ENCODE peak calls at places on chromosome 16, in nine cellular contexts. One of them, this sample, is unnamed.

GRCh38 chr16:75836377-75837010 is 110.2 kb upstream of the CPHXL start:
- DNase-seq in lung microvascular endothelial cell: no peak
- DNase-seq in fibroblast of the aortic adventitia: no peak
- DNase-seq in H7: no peak
- DNase-seq in H54: no peak
- DNase-seq in NCI-H748 treated with DMSO at 0.1 percent for 48 hours: no peak
- DNase-seq in NCI-H2171 treated with DMSO at 0.1 percent for 48 hours: no peak
- DNase-seq in mesothelial cell of epicardium: no peak
- DNase-seq in NCI-H1436: no peak
- DNase-seq in this sample: no peak

GRCh38 chr16:51181495-51181795 is 30.4 kb upstream of the SALL1 start:
- DNase-seq in fibroblast of the aortic adventitia: no peak
- DNase-seq in NCI-H2171 treated with DMSO at 0.1 percent for 48 hours: no peak
- DNase-seq in NCI-H1436: no peak
- DNase-seq in lung microvascular endothelial cell: no peak
- DNase-seq in H7: peak; percentile 51
- DNase-seq in H54: no peak
- DNase-seq in NCI-H748 treated with DMSO at 0.1 percent for 48 hours: no peak
- DNase-seq in mesothelial cell of epicardium: no peak
- DNase-seq in this sample: no peak

GRCh38 chr16:9345889-9346288 is 254.4 kb downstream of the HAPSTR1 start:
- DNase-seq in NCI-H2171 treated with DMSO at 0.1 percent for 48 hours: no peak
- DNase-seq in mesothelial cell of epicardium: no peak
- DNase-seq in H7: no peak
- DNase-seq in NCI-H1436: no peak
- DNase-seq in lung microvascular endothelial cell: no peak
- DNase-seq in NCI-H748 treated with DMSO at 0.1 percent for 48 hours: no peak
- DNase-seq in H54: no peak
- DNase-seq in fibroblast of the aortic adventitia: no peak
- DNase-seq in this sample: no peak

GRCh38 chr16:85372627-85373372 is 240.3 kb upstream of the GSE1 start:
- DNase-seq in lung microvascular endothelial cell: peak; percentile 48
- DNase-seq in NCI-H1436: no peak
- DNase-seq in NCI-H748 treated with DMSO at 0.1 percent for 48 hours: no peak
- DNase-seq in fibroblast of the aortic adventitia: peak; percentile 58
- DNase-seq in H54: peak; percentile 81
- DNase-seq in H7: no peak
- DNase-seq in mesothelial cell of epicardium: no peak
- DNase-seq in NCI-H2171 treated with DMSO at 0.1 percent for 48 hours: no peak
- DNase-seq in this sample: peak; percentile 84

GRCh38 chr16:58515125-58515870 is at the start of gene SETD6:
- DNase-seq in mesothelial cell of epicardium: peak; percentile 79
- DNase-seq in NCI-H2171 treated with DMSO at 0.1 percent for 48 hours: peak; percentile 77
- DNase-seq in NCI-H1436: peak; percentile 56
- DNase-seq in H54: peak; percentile 48
- DNase-seq in NCI-H748 treated with DMSO at 0.1 percent for 48 hours: peak; percentile 32
- DNase-seq in lung microvascular endothelial cell: peak; percentile 91
- DNase-seq in fibroblast of the aortic adventitia: peak; percentile 86
- DNase-seq in H7: peak; percentile 92
- DNase-seq in this sample: peak; percentile 86

GRCh38 chr16:1745181-1745899 is 26.0 kb downstream of the NME3 start:
- DNase-seq in NCI-H2171 treated with DMSO at 0.1 percent for 48 hours: no peak
- DNase-seq in H54: peak; percentile 69
- DNase-seq in mesothelial cell of epicardium: no peak
- DNase-seq in NCI-H1436: no peak
- DNase-seq in H7: no peak
- DNase-seq in NCI-H748 treated with DMSO at 0.1 percent for 48 hours: no peak
- DNase-seq in lung microvascular endothelial cell: no peak
- DNase-seq in fibroblast of the aortic adventitia: peak; percentile 17
- DNase-seq in this sample: peak; percentile 79

GRCh38 chr16:85570735-85571562 is 42.2 kb upstream of the GSE1 start:
- DNase-seq in NCI-H1436: no peak
- DNase-seq in lung microvascular endothelial cell: no peak
- DNase-seq in fibroblast of the aortic adventitia: no peak
- DNase-seq in NCI-H748 treated with DMSO at 0.1 percent for 48 hours: no peak
- DNase-seq in mesothelial cell of epicardium: no peak
- DNase-seq in NCI-H2171 treated with DMSO at 0.1 percent for 48 hours: no peak
- DNase-seq in H54: no peak
- DNase-seq in H7: no peak
- DNase-seq in this sample: no peak

GRCh38 chr16:9402293-9402865 is 310.9 kb downstream of the HAPSTR1 start:
- DNase-seq in H54: no peak
- DNase-seq in NCI-H748 treated with DMSO at 0.1 percent for 48 hours: no peak
- DNase-seq in mesothelial cell of epicardium: no peak
- DNase-seq in NCI-H2171 treated with DMSO at 0.1 percent for 48 hours: no peak
- DNase-seq in lung microvascular endothelial cell: no peak
- DNase-seq in fibroblast of the aortic adventitia: no peak
- DNase-seq in NCI-H1436: no peak
- DNase-seq in H7: no peak
- DNase-seq in this sample: no peak

GRCh38 chr16:84478172-84478948 is 26.1 kb downstream of the MEAK7 start:
- DNase-seq in NCI-H1436: no peak
- DNase-seq in mesothelial cell of epicardium: no peak
- DNase-seq in H7: no peak
- DNase-seq in lung microvascular endothelial cell: no peak
- DNase-seq in NCI-H2171 treated with DMSO at 0.1 percent for 48 hours: no peak
- DNase-seq in H54: peak; percentile 53
- DNase-seq in NCI-H748 treated with DMSO at 0.1 percent for 48 hours: no peak
- DNase-seq in fibroblast of the aortic adventitia: peak; percentile 61
- DNase-seq in this sample: peak; percentile 62

GRCh38 chr16:17544785-17545184 is 74.0 kb upstream of the XYLT1 start:
- DNase-seq in NCI-H1436: no peak
- DNase-seq in mesothelial cell of epicardium: no peak
- DNase-seq in lung microvascular endothelial cell: no peak
- DNase-seq in NCI-H748 treated with DMSO at 0.1 percent for 48 hours: no peak
- DNase-seq in H54: peak; percentile 4
- DNase-seq in NCI-H2171 treated with DMSO at 0.1 percent for 48 hours: no peak
- DNase-seq in fibroblast of the aortic adventitia: no peak
- DNase-seq in H7: peak; percentile 74
- DNase-seq in this sample: no peak

GRCh38 chr16:21179126-21179982 is 20.9 kb downstream of the LDAF1 start:
- DNase-seq in NCI-H1436: no peak
- DNase-seq in NCI-H748 treated with DMSO at 0.1 percent for 48 hours: no peak
- DNase-seq in H54: no peak
- DNase-seq in NCI-H2171 treated with DMSO at 0.1 percent for 48 hours: no peak
- DNase-seq in H7: no peak
- DNase-seq in lung microvascular endothelial cell: no peak
- DNase-seq in mesothelial cell of epicardium: no peak
- DNase-seq in fibroblast of the aortic adventitia: no peak
- DNase-seq in this sample: no peak

GRCh38 chr16:24879684-24880083 is 33.9 kb downstream of the SLC5A11 start:
- DNase-seq in NCI-H2171 treated with DMSO at 0.1 percent for 48 hours: no peak
- DNase-seq in fibroblast of the aortic adventitia: no peak
- DNase-seq in H54: no peak
- DNase-seq in mesothelial cell of epicardium: no peak
- DNase-seq in H7: no peak
- DNase-seq in NCI-H748 treated with DMSO at 0.1 percent for 48 hours: no peak
- DNase-seq in lung microvascular endothelial cell: no peak
- DNase-seq in NCI-H1436: no peak
- DNase-seq in this sample: no peak

GRCh38 chr16:71567931-71568330 is 9.0 kb downstream of the TAT start:
- DNase-seq in fibroblast of the aortic adventitia: no peak
- DNase-seq in NCI-H1436: no peak
- DNase-seq in H7: no peak
- DNase-seq in NCI-H748 treated with DMSO at 0.1 percent for 48 hours: no peak
- DNase-seq in NCI-H2171 treated with DMSO at 0.1 percent for 48 hours: no peak
- DNase-seq in mesothelial cell of epicardium: no peak
- DNase-seq in lung microvascular endothelial cell: no peak
- DNase-seq in H54: no peak
- DNase-seq in this sample: no peak

GRCh38 chr16:1078579-1079021 is 6.1 kb downstream of the SSTR5 start:
- DNase-seq in H54: peak; percentile 100
- DNase-seq in NCI-H1436: no peak
- DNase-seq in mesothelial cell of epicardium: no peak
- DNase-seq in H7: peak; percentile 70
- DNase-seq in NCI-H2171 treated with DMSO at 0.1 percent for 48 hours: peak; percentile 80
- DNase-seq in NCI-H748 treated with DMSO at 0.1 percent for 48 hours: peak; percentile 36
- DNase-seq in fibroblast of the aortic adventitia: peak; percentile 59
- DNase-seq in lung microvascular endothelial cell: peak; percentile 94
- DNase-seq in this sample: no peak

GRCh38 chr16:27677300-27677699 is 127.4 kb downstream of the KATNIP start:
- DNase-seq in H7: no peak
- DNase-seq in NCI-H748 treated with DMSO at 0.1 percent for 48 hours: no peak
- DNase-seq in NCI-H1436: no peak
- DNase-seq in NCI-H2171 treated with DMSO at 0.1 percent for 48 hours: peak; percentile 79
- DNase-seq in mesothelial cell of epicardium: no peak
- DNase-seq in H54: no peak
- DNase-seq in fibroblast of the aortic adventitia: peak; percentile 34
- DNase-seq in lung microvascular endothelial cell: no peak
- DNase-seq in this sample: no peak

This sample was measured in AG10803.